ENCODE peak calls at places on chromosomes 3 and 15, in seven cellular contexts. I is T-helper 17 cell; W is stimulated activated effector memory CD8-positive, alpha-beta T cell treated with anti-CD3 and anti-CD28 coated beads, Interleukin-12 subunit alpha, Interleukin-12 subunit beta, amount 100 ng/mL, for 72 hours; G is ELF-1; V is putamen; P is WTC11; R is ELR. K is an unnamed sample.

GRCh38 chr15:87916208-87916607 is 340.3 kb downstream of the NTRK3 start:
- DNase-seq in I (no peak), W (no peak), G (no peak), V (no peak), P (no peak), R (peak; percentile 41), K (no peak)

GRCh38 chr3:14540209-14540575 is at the start of gene GRIP2:
- DNase-seq in I (no peak), W (no peak), G (no peak), V (no peak), P (no peak), R (no peak), K (no peak)

GRCh38 chr3:177295116-177295515 is 97.8 kb upstream of the TBL1XR1 start:
- DNase-seq in I (no peak), W (no peak), G (no peak), V (no peak), P (no peak), R (no peak), K (no peak)

GRCh38 chr3:119160815-119161214 is 12.6 kb upstream of the UPK1B start:
- DNase-seq in I (no peak), W (no peak), G (no peak), V (no peak), P (no peak), R (no peak), K (no peak)

GRCh38 chr3:45311953-45312795 is 76.2 kb upstream of the LARS2 start:
- DNase-seq in I (no peak), W (no peak), G (no peak), V (no peak), P (no peak), R (peak; percentile 10), K (no peak)

GRCh38 chr3:13812039-13812438 is 67.8 kb downstream of the WNT7A start:
- DNase-seq in I (no peak), W (no peak), G (peak; percentile 26), V (peak; percentile 58), P (no peak), R (no peak), K (no peak)

GRCh38 chr3:42499478-42499871 is 3.0 kb upstream of the VIPR1 start:
- DNase-seq in I (no peak), W (peak; percentile 48), G (no peak), V (no peak), P (no peak), R (no peak), K (peak; percentile 17)

GRCh38 chr15:74335396-74335795 is 32.0 kb downstream of the CYP11A1 start:
- DNase-seq in I (no peak), W (no peak), G (no peak), V (no peak), P (no peak), R (no peak), K (no peak)

GRCh38 chr15:67542462-67543347 is at the start of gene MAP2K5:
- DNase-seq in I (peak; percentile 76), W (peak; percentile 82), G (peak; percentile 71), V (peak; percentile 86), P (peak; percentile 79), R (peak; percentile 82), K (peak; percentile 68)